ENCODE peak calls at places on chromosome 14, in eight cellular contexts. U is GM23338, E is HCT116, I is GM12878, A is K562, Z is H1, M is endothelial cell of umbilical vein, V is HepG2. Q is an unnamed sample.

GRCh38 chr14:31935406-31935805 is 141.7 kb upstream of the ARHGAP5 start:
- DNase-seq in U (no peak), E (no peak), I (no peak), A (peak; percentile 8), Z (no peak), M (no peak), V (peak; percentile 79), Q (no peak)

GRCh38 chr14:71235865-71236264 is 328.6 kb downstream of the PCNX1 start:
- DNase-seq in U (no peak), E (no peak), I (no peak), A (no peak), Z (no peak), M (peak; percentile 30), V (no peak), Q (peak; percentile 65)

GRCh38 chr14:55446127-55446736 is 5.8 kb upstream of the TBPL2 start:
- DNase-seq in U (peak; percentile 97), E (peak; percentile 76), I (no peak), A (peak; percentile 81), Z (no peak), M (peak; percentile 80), V (peak; percentile 64), Q (peak; percentile 92)

GRCh38 chr14:32825058-32825457 is 113.6 kb upstream of the NPAS3 start:
- DNase-seq in U (no peak), E (no peak), I (no peak), A (no peak), Z (no peak), M (no peak), V (no peak), Q (no peak)

GRCh38 chr14:105857223-105857815 is 330.9 kb downstream of the TMEM121 start:
- DNase-seq in U (no peak), E (no peak), I (no peak), A (no peak), Z (no peak), M (no peak), V (no peak), Q (no peak)

GRCh38 chr14:103184046-103184445 is 60.8 kb downstream of the TNFAIP2 start:
- DNase-seq in U (no peak), E (no peak), I (no peak), A (no peak), Z (no peak), M (no peak), V (no peak), Q (no peak)

GRCh38 chr14:83007641-83008237 is 1474.1 kb upstream of the SEL1L start:
- DNase-seq in U (no peak), E (no peak), I (no peak), A (no peak), Z (no peak), M (no peak), V (no peak), Q (no peak)

GRCh38 chr14:39303100-39303499 is 69.4 kb downstream of the MIA2 start:
- DNase-seq in U (no peak), E (no peak), I (no peak), A (no peak), Z (no peak), M (no peak), V (no peak), Q (no peak)

GRCh38 chr14:94110552-94111181 is at the start of gene IFI27:
- DNase-seq in U (no peak), E (no peak), I (no peak), A (peak; percentile 70), Z (no peak), M (peak; percentile 62), V (no peak), Q (no peak)

GRCh38 chr14:80202888-80203562 is 8.3 kb downstream of the DIO2 start:
- DNase-seq in U (peak; percentile 81), E (no peak), I (no peak), A (peak; percentile 11), Z (peak; percentile 51), M (no peak), V (peak; percentile 6), Q (no peak)

GRCh38 chr14:52365071-52365470 is 51.0 kb downstream of the PTGER2 start:
- DNase-seq in U (no peak), E (no peak), I (no peak), A (no peak), Z (no peak), M (no peak), V (no peak), Q (no peak)

GRCh38 chr14:95495538-95496025 is 20.9 kb downstream of the SYNE3 start:
- DNase-seq in U (no peak), E (no peak), I (peak; percentile 94), A (no peak), Z (no peak), M (peak; percentile 68), V (no peak), Q (no peak)

GRCh38 chr14:64973826-64974225 is 1.7 kb upstream of the RAB15 start:
- DNase-seq in U (no peak), E (no peak), I (no peak), A (no peak), Z (no peak), M (no peak), V (no peak), Q (no peak)

GRCh38 chr14:32087173-32087861 is 10.2 kb downstream of the ARHGAP5 start:
- DNase-seq in U (peak; percentile 73), E (peak; percentile 83), I (no peak), A (peak; percentile 8), Z (no peak), M (no peak), V (peak; percentile 73), Q (peak; percentile 6)

GRCh38 chr14:94019329-94019728 is 6.8 kb upstream of the OTUB2 start:
- DNase-seq in U (no peak), E (no peak), I (no peak), A (no peak), Z (no peak), M (no peak), V (no peak), Q (no peak)

GRCh38 chr14:64974563-64974962 is 2.4 kb upstream of the RAB15 start:
- DNase-seq in U (peak; percentile 80), E (no peak), I (no peak), A (no peak), Z (no peak), M (no peak), V (no peak), Q (no peak)

GRCh38 chr14:104688755-104689619 is at the start of gene INF2:
- DNase-seq in U (peak; percentile 77), E (no peak), I (no peak), A (peak; percentile 72), Z (no peak), M (peak; percentile 35), V (peak; percentile 62), Q (no peak)

GRCh38 chr14:68248481-68249255 is 429.1 kb downstream of the RAD51B start:
- DNase-seq in U (peak; percentile 79), E (peak; percentile 28), I (peak; percentile 89), A (peak; percentile 38), Z (no peak), M (peak; percentile 85), V (peak; percentile 54), Q (peak; percentile 75)

GRCh38 chr14:53951661-53952265 is 4.9 kb downstream of the BMP4 start:
- DNase-seq in U (peak; percentile 65), E (no peak), I (no peak), A (no peak), Z (no peak), M (peak; percentile 36), V (no peak), Q (no peak)

GRCh38 chr14:61811882-61812346 is 49.7 kb downstream of the SNAPC1 start:
- DNase-seq in U (peak; percentile 57), E (no peak), I (no peak), A (no peak), Z (no peak), M (no peak), V (no peak), Q (no peak)
- TF ChIP-seq EZH2 in U (no peak), E (no peak), I (no peak), A (no peak), Z (no peak), M (no peak), V (no peak), Q (no peak)

GRCh38 chr14:24132976-24133375 is 2.5 kb downstream of the FITM1 start:
- DNase-seq in U (no peak), E (no peak), I (no peak), A (no peak), Z (no peak), M (no peak), V (no peak), Q (no peak)
- H3K4me3 ChIP-seq in U (no peak overlapping the region), E (no peak overlapping the region), I (no peak overlapping the region), A (no peak overlapping the region), Z (no peak overlapping the region), M (no peak overlapping the region), V (no peak overlapping the region), Q (no peak overlapping the region)

GRCh38 chr14:49999216-49999761 is 106.4 kb downstream of the ARF6 start:
- DNase-seq in U (no peak), E (peak; percentile 71), I (no peak), A (peak; percentile 77), Z (no peak), M (peak; percentile 76), V (no peak), Q (no peak)
- TF ChIP-seq POLR2AphosphoS5 in U (no peak), E (peak; percentile 87), I (peak; percentile 89), A (no peak), Z (no peak), M (peak; percentile 58), V (no peak), Q (no peak)

GRCh38 chr14:60510254-60510975 is 1.5 kb downstream of the SIX6 start:
- DNase-seq in U (peak; percentile 36), E (no peak), I (no peak), A (no peak), Z (no peak), M (no peak), V (no peak), Q (no peak)
- TF ChIP-seq EZH2 in U (peak; percentile 95), E (no peak), I (peak; percentile 47), A (no peak), Z (peak; percentile 89), M (peak; percentile 72), V (no peak), Q (no peak)

GRCh38 chr14:58660407-58660806 is 22.6 kb downstream of the DACT1 start:
- DNase-seq in U (no peak), E (no peak), I (no peak), A (no peak), Z (no peak), M (no peak), V (no peak), Q (no peak)
- H3K4me3 ChIP-seq in U (no peak overlapping the region), E (no peak overlapping the region), I (no peak overlapping the region), A (no peak overlapping the region), Z (no peak overlapping the region), M (no peak overlapping the region), V (no peak overlapping the region), Q (no peak overlapping the region)

GRCh38 chr14:69767369-69767999 is 542 bp downstream of the SRSF5 start:
- DNase-seq in U (peak; percentile 94), E (peak; percentile 61), I (peak; percentile 61), A (peak; percentile 92), Z (peak; percentile 73), M (peak; percentile 94), V (peak; percentile 80), Q (no peak)
- TF ChIP-seq POLR2AphosphoS5 in U (no peak), E (no peak), I (peak; percentile 92), A (peak; percentile 60), Z (peak; percentile 94), M (peak; percentile 78), V (peak; percentile 35), Q (peak; percentile 26)

DNA sequence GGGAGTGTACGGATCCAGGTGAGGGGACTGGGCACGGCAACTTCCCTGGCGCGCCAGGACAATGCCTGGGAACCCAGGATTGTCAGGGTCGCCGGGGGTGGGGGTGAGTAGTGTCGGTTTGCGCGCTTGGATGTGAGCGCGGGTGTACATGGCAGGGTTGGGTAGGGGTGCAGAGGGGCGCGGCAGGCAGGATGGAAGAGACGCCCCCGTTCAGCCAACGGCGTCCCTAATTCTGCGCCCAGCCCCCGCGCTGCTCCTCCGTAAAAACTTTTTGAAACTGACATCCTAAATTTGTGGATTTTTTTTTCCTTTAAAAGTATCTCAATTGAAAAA is 3.1 kb downstream of the DIO3 start:
- DNase-seq in U (no peak), E (no peak), I (no peak), A (no peak), Z (no peak), M (no peak), V (no peak), Q (no peak)
- TF ChIP-seq EZH2 in U (no peak), E (no peak), I (no peak), A (no peak), Z (peak; percentile 69), M (no peak), V (no peak), Q (peak; percentile 18)

Q was measured in SK-N-MC.